ENCODE peak calls at places on chromosomes 1 and 21, in four cellular contexts. L, S, E and J are unnamed samples.

GRCh38 chr1:58785424-58786058 is 1.7 kb upstream of the JUN start:
- DNase-seq in L (peak), S (peak), E (peak), J (peak)

GRCh38 chr1:23865543-23865930 is 2.6 kb downstream of the FUCA1 start:
- DNase-seq in L (no peak), S (no peak), E (no peak), J (no peak)

GRCh38 chr1:228226956-228227791 is 19.3 kb downstream of the OBSCN start:
- DNase-seq in L (no peak), S (no peak), E (no peak), J (no peak)

GRCh38 chr1:225933072-225933471 is 7.9 kb downstream of the LEFTY2 start:
- DNase-seq in L (no peak), S (no peak), E (no peak), J (no peak)

GRCh38 chr1:6158181-6158580 is 21.9 kb downstream of the CHD5 start:
- DNase-seq in L (no peak), S (no peak), E (no peak), J (no peak)

GRCh38 chr21:44920694-44921604 is at the start of gene ITGB2:
- DNase-seq in L (no peak), S (peak), E (no peak), J (no peak)

GRCh38 chr21:45543710-45544448 is 1.6 kb upstream of the SLC19A1 start:
- DNase-seq in L (no peak), S (no peak), E (no peak), J (no peak)

GRCh38 chr1:1974834-1975233 is 28.8 kb downstream of the CFAP74 start:
- DNase-seq in L (no peak), S (no peak), E (no peak), J (no peak)

GRCh38 chr1:6097824-6098223 is 52.1 kb downstream of the KCNAB2 start:
- DNase-seq in L (no peak), S (no peak), E (no peak), J (no peak)

GRCh38 chr1:3711780-3712451 is 40.3 kb upstream of the CCDC27 start:
- DNase-seq in L (no peak), S (no peak), E (no peak), J (no peak)

GRCh38 chr1:114154963-114155322 is 1.3 kb upstream of the SYT6 start:
- DNase-seq in L (peak), S (no peak), E (peak), J (peak)

GRCh38 chr1:186014370-186015030 is 280.3 kb downstream of the HMCN1 start:
- DNase-seq in L (no peak), S (no peak), E (no peak), J (no peak)

GRCh38 chr1:182392045-182393028 is 747 bp upstream of the GLUL start:
- DNase-seq in L (no peak), S (no peak), E (no peak), J (no peak)

GRCh38 chr1:161726631-161727342 is 5.4 kb downstream of the FCRLB start:
- DNase-seq in L (peak), S (peak), E (peak), J (peak)

GRCh38 chr21:35026153-35026499 is 23.0 kb downstream of the RUNX1 start:
- DNase-seq in L (no peak), S (no peak), E (no peak), J (no peak)

GRCh38 chr1:204649756-204650155 is 35.8 kb downstream of the LRRN2 start:
- DNase-seq in L (no peak), S (peak), E (no peak), J (no peak)

GRCh38 chr1:157080714-157081113 is 18.9 kb downstream of the ETV3L start:
- DNase-seq in L (no peak), S (no peak), E (no peak), J (no peak)

GRCh38 chr1:12095822-12096263 is 32.7 kb downstream of the TNFRSF8 start:
- DNase-seq in L (no peak), S (no peak), E (no peak), J (no peak)

GRCh38 chr1:162389021-162389818 is 7.7 kb downstream of the C1orf226 start:
- DNase-seq in L (no peak), S (no peak), E (no peak), J (no peak)

GRCh38 chr1:100377590-100378361 is 25.5 kb downstream of the CDC14A start:
- DNase-seq in L (no peak), S (no peak), E (no peak), J (no peak)

GRCh38 chr21:37712204-37712934 is 203.9 kb downstream of the KCNJ6 start:
- DNase-seq in L (peak), S (peak), E (no peak), J (peak)

GRCh38 chr1:56627019-56627635 is 18.0 kb upstream of the PRKAA2 start:
- DNase-seq in L (no peak), S (no peak), E (no peak), J (no peak)

GRCh38 chr1:16126738-16127515 is 28.9 kb downstream of the EPHA2 start:
- DNase-seq in L (no peak), S (no peak), E (no peak), J (no peak)

GRCh38 chr1:214586621-214587020 is 16.4 kb upstream of the CENPF start:
- DNase-seq in L (no peak), S (no peak), E (no peak), J (no peak)

GRCh38 chr21:36260030-36260787 is 59.8 kb upstream of the MORC3 start:
- DNase-seq in L (peak), S (peak), E (no peak), J (no peak)

GRCh38 chr1:63155437-63155836 is 166.9 kb upstream of the FOXD3 start:
- DNase-seq in L (no peak), S (no peak), E (no peak), J (no peak)

GRCh38 chr1:247113094-247113497 is 8.9 kb upstream of the ZNF669 start:
- DNase-seq in L (no peak), S (peak), E (no peak), J (no peak)

GRCh38 chr1:229035054-229035747 is 235.7 kb upstream of the RAB4A start:
- DNase-seq in L (no peak), S (peak), E (no peak), J (no peak)

GRCh38 chr1:94926365-94926914 is 470 bp downstream of the CNN3 start:
- DNase-seq in L (peak), S (peak), E (peak), J (peak)

GRCh38 chr1:153032677-153033308 is 1.8 kb downstream of the SPRR1B start:
- DNase-seq in L (no peak), S (no peak), E (no peak), J (no peak)
- TF ChIP-seq CTCF in L (peak), S (no peak), E (no peak), J (peak)

GRCh38 chr21:28196981-28197380 is 795.7 kb downstream of the LTN1 start:
- DNase-seq in L (no peak), S (no peak), E (no peak), J (no peak)
- TF ChIP-seq CTCF in L (no peak), S (no peak), E (no peak), J (no peak)

GRCh38 chr1:38013027-38013588 is 574 bp downstream of the UTP11 start:
- DNase-seq in L (no peak), S (peak), E (no peak), J (no peak)

GRCh38 chr1:38005195-38006007 is at the start of gene FHL3:
- DNase-seq in L (no peak), S (peak), E (peak), J (peak)

GRCh38 chr1:38009841-38010180 is 2.7 kb upstream of the UTP11 start:
- DNase-seq in L (no peak), S (no peak), E (no peak), J (no peak)

GRCh38 chr1:38006008-38006828 is 904 bp upstream of the FHL3 start:
- DNase-seq in L (no peak), S (no peak), E (no peak), J (no peak)

DNA sequence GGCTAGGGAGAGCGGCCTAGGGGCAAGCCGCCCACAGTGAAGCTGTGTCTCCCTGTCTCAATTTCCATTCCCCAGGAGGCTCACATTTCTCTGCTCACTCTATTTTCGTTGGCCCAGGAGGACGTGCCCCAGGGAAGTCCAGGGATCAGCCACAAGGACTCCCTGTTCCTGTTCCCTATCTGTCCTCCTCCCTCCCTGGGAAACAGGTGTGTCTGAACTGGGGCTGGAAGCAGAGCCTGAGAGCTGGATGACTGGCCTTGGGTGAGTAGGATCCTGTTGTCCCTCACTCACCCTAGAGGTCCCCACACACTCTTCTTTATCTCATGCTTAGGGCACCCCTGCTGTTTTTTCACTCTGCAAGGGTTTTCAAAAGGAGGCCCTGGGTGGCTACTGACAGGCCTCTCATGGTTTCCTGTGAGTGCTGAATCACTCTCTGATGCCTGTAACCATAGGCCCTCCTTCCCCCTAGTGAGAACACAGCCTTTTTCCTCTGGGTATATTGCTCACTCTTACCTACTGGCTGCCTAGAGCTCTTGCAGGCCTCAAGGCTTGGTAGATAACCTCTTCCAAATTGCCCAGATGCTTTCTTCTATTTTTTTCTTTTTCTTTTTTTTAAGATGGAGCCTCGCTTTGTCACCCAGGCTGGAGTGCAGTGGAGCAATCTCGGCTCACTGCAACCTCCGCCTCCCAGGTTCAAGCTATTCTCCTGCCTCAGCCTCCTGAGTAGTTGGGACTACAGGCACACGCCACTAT is 3.3 kb upstream of the UTP11 start:
- DNase-seq in L (no peak), S (no peak), E (no peak), J (no peak)
- TF ChIP-seq CTCF in L (no peak), S (no peak), E (no peak), J (no peak)

GRCh38 chr1:108559215-108560142 is at the start of gene EEIG2:
- DNase-seq in L (peak), S (peak), E (peak), J (peak)
- TF ChIP-seq CTCF in L (peak), S (peak), E (peak), J (peak)

GRCh38 chr1:40382601-40383000 is 9.1 kb downstream of the SMAP2 start:
- DNase-seq in L (no peak), S (no peak), E (no peak), J (no peak)
- TF ChIP-seq CTCF in L (no peak), S (no peak), E (no peak), J (no peak)

GRCh38 chr1:235328271-235329138 is at the start of gene GGPS1:
- DNase-seq in L (peak), S (peak), E (peak), J (peak)
- TF ChIP-seq CTCF in L (peak), S (peak), E (no peak), J (no peak)

DNA sequence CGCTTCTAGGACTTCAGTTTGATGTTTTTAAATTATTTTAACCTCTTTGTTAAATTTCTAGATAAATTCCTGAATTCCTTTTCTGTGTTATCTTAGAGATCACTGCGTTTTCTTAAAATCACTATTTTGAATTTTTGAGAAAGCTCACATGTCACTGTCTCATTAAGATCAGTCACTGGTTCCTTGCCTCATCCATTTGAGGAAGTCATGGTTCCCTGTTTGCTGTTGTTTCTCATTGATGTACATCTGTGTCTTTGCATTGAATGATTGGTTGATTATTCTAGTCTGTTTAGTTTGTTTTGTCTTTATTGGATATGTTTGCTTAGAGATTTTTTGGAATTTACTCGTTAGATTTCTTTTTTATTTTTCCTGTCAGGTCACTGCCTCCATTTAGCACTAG is 50.1 kb downstream of the CRP start:
- DNase-seq in L (no peak), S (no peak), E (no peak), J (no peak)
- TF ChIP-seq CTCF in L (no peak), S (no peak), E (no peak), J (no peak)

GRCh38 chr1:167412072-167412471 is 106.3 kb downstream of the CD247 start:
- DNase-seq in L (no peak), S (no peak), E (no peak), J (no peak)

GRCh38 chr1:167413328-167413727 is 105.0 kb downstream of the CD247 start:
- DNase-seq in L (no peak), S (no peak), E (no peak), J (no peak)

GRCh38 chr1:167408355-167408754 is 110.0 kb downstream of the CD247 start:
- DNase-seq in L (no peak), S (no peak), E (no peak), J (no peak)

GRCh38 chr1:167412920-167413319 is 105.4 kb downstream of the CD247 start:
- DNase-seq in L (no peak), S (no peak), E (no peak), J (no peak)

DNA sequence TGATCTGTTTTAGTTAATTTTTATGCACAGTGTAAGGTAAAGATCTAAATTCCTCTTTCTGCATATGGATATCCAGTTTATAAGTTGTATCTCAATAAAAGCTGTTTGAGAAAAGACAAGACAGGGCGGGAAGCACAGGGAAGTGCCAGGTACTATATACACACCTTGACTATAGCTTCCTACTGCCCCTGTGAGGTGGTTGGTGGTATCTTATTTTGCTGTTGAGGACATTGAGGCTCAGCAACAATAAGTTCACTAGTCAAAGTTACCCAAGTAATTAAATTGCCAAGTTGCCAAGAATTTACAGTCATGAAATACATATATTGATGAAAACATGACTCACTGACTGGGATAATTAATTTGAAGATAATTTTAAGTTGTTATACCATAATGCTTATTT is 109.1 kb downstream of the CD247 start:
- DNase-seq in L (no peak), S (no peak), E (no peak), J (no peak)
- TF ChIP-seq CTCF in L (peak), S (no peak), E (no peak), J (peak)